ENCODE peak calls at places on chromosomes 3 and 15, in seven cellular contexts. S, W, U, N, K, E and F are unnamed samples.

GRCh38 chr3:184417619-184418327 is 37.9 kb downstream of the CHRD start:
- DNase-seq in S (peak), W (peak), U (no peak), N (peak), K (peak), E (peak), F (peak)

GRCh38 chr3:107870096-107870495 is 220.7 kb downstream of the CD47 start:
- DNase-seq in S (no peak), W (no peak), U (no peak), N (no peak), K (no peak), E (no peak), F (no peak)

GRCh38 chr3:99624536-99625236 is 13.7 kb upstream of the COL8A1 start:
- DNase-seq in S (no peak), W (no peak), U (no peak), N (no peak), K (no peak), E (no peak), F (no peak)

GRCh38 chr3:74106882-74107281 is 482.1 kb upstream of the PDZRN3 start:
- DNase-seq in S (no peak), W (no peak), U (no peak), N (no peak), K (no peak), E (no peak), F (no peak)

GRCh38 chr15:89761929-89762328 is 10.9 kb upstream of the MESP1 start:
- DNase-seq in S (no peak), W (no peak), U (no peak), N (no peak), K (no peak), E (no peak), F (no peak)

GRCh38 chr3:16071246-16071645 is 103.2 kb upstream of the GALNT15 start:
- DNase-seq in S (no peak), W (no peak), U (no peak), N (no peak), K (no peak), E (no peak), F (no peak)

GRCh38 chr3:16114381-16114916 is 60.0 kb upstream of the GALNT15 start:
- DNase-seq in S (no peak), W (no peak), U (no peak), N (peak), K (peak), E (no peak), F (no peak)

GRCh38 chr15:46442196-46442595 is 807.4 kb downstream of the SQOR start:
- DNase-seq in S (no peak), W (no peak), U (no peak), N (no peak), K (no peak), E (no peak), F (no peak)

GRCh38 chr3:24682141-24682547 is 187.5 kb upstream of the THRB start:
- DNase-seq in S (no peak), W (peak), U (peak), N (no peak), K (no peak), E (no peak), F (no peak)

GRCh38 chr3:18351069-18351628 is 74.0 kb downstream of the SATB1 start:
- DNase-seq in S (no peak), W (no peak), U (no peak), N (no peak), K (no peak), E (no peak), F (no peak)

GRCh38 chr3:56801151-56801596 is 575 bp downstream of the ARHGEF3 start:
- DNase-seq in S (peak), W (no peak), U (no peak), N (no peak), K (peak), E (no peak), F (no peak)

GRCh38 chr15:58795825-58796224 is 24.7 kb downstream of the MINDY2 start:
- DNase-seq in S (no peak), W (no peak), U (no peak), N (no peak), K (no peak), E (no peak), F (no peak)

GRCh38 chr3:107985496-107985895 is 105.3 kb downstream of the CD47 start:
- DNase-seq in S (no peak), W (no peak), U (no peak), N (no peak), K (no peak), E (no peak), F (no peak)

GRCh38 chr3:133540896-133541674 is 32.4 kb upstream of the CDV3 start:
- DNase-seq in S (no peak), W (no peak), U (no peak), N (no peak), K (no peak), E (peak), F (no peak)

GRCh38 chr3:134933997-134934396 is 138.9 kb downstream of the EPHB1 start:
- DNase-seq in S (no peak), W (no peak), U (no peak), N (no peak), K (no peak), E (no peak), F (no peak)

GRCh38 chr3:30658328-30659052 is 52.1 kb downstream of the TGFBR2 start:
- DNase-seq in S (peak), W (peak), U (peak), N (no peak), K (no peak), E (peak), F (no peak)

GRCh38 chr15:75891895-75892294 is 11.8 kb upstream of the FBXO22 start:
- DNase-seq in S (no peak), W (peak), U (peak), N (no peak), K (no peak), E (peak), F (no peak)
- TF ChIP-seq CTCF in S (no peak), W (no peak), U (no peak), N (no peak), K (no peak), E (no peak), F (no peak)

GRCh38 chr3:39202094-39202493 is 9.7 kb upstream of the XIRP1 start:
- DNase-seq in S (no peak), W (no peak), U (no peak), N (no peak), K (no peak), E (no peak), F (no peak)
- TF ChIP-seq CTCF in S (no peak), W (no peak), U (no peak), N (no peak), K (no peak), E (no peak), F (no peak)

DNA sequence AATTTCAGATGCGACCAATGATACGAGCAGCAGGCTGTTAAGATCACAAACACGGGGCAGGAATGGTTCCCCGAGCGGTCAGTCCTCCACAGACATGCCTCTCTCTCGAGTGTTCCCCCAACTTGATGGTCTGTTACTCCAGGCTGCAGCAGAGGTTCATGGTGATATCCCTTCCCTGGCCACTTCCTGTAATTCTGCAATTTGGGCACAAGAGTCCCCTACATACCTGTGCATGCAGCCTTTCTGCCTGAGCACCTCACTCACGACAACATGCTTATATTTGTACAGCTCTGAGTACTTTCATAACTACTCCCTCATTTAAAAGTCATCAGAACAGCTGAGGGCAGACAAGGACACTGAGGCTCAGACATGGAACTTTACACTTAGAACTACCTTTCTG is 408.1 kb upstream of the NR2F2 start:
- DNase-seq in S (no peak), W (no peak), U (no peak), N (no peak), K (no peak), E (peak), F (no peak)
- TF ChIP-seq CTCF in S (no peak), W (peak), U (no peak), N (no peak), K (no peak), E (no peak), F (no peak)

GRCh38 chr15:85414991-85415390 is 34.6 kb downstream of the AKAP13 start:
- DNase-seq in S (no peak), W (no peak), U (no peak), N (no peak), K (no peak), E (no peak), F (no peak)

GRCh38 chr15:85415779-85416178 is 35.4 kb downstream of the AKAP13 start:
- DNase-seq in S (no peak), W (no peak), U (no peak), N (no peak), K (no peak), E (peak), F (no peak)

GRCh38 chr15:85412956-85413854 is 32.8 kb downstream of the AKAP13 start:
- DNase-seq in S (peak), W (peak), U (no peak), N (peak), K (peak), E (peak), F (no peak)

GRCh38 chr15:85414037-85414436 is 33.6 kb downstream of the AKAP13 start:
- DNase-seq in S (no peak), W (no peak), U (no peak), N (no peak), K (no peak), E (no peak), F (no peak)

DNA sequence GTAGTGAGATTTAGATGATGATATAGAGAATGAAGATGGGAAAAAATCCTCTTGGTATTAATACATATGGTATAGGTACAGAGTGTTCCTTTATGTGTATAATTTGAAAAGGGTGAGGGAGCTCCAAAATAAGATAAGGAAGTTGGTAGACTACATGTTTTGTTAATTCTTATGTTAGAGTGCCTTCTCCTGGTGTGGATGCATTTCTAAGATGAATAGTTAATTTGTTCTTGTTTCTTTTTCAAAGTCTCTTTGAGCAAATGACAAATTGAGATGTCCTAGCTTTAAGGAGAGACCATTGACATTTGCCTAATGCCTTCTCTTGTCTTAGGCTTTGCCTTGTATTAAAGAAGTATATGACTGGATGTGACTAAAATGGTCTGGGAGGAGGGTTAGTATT is 34.1 kb downstream of the AKAP13 start:
- DNase-seq in S (no peak), W (no peak), U (no peak), N (no peak), K (no peak), E (peak), F (no peak)
- TF ChIP-seq CTCF in S (peak), W (no peak), U (peak), N (peak), K (no peak), E (peak), F (no peak)

GRCh38 chr15:93164409-93164808 is 75.4 kb upstream of the RGMA start:
- DNase-seq in S (no peak), W (no peak), U (no peak), N (no peak), K (no peak), E (no peak), F (no peak)
- TF ChIP-seq CTCF in S (no peak), W (no peak), U (no peak), N (no peak), K (no peak), E (no peak), F (no peak)